ENCODE peak calls at places on chromosomes 4 and X, in eight cellular contexts. J is adrenal gland, F is endodermal cell, I is neural crest cell, V is sigmoid colon, N is bronchial epithelial cell, Q is fibroblast of mammary gland, H is AG10803. U is an unnamed sample.
A peak's percentile ranks its signal among the peaks of the same experiment; 100 is the strongest.

GRCh38 chr4:71093745-71094144 is 100.3 kb downstream of the DCK start:
- DNase-seq in J (no peak), F (no peak), I (no peak), V (no peak), N (no peak), Q (no peak), H (no peak), U (no peak)

GRCh38 chrX:137565921-137566745 is at the start of gene ZIC3:
- DNase-seq in J (peak; percentile 75), F (peak; percentile 93), I (peak; percentile 60), V (peak; percentile 67), N (peak; percentile 4), Q (peak; percentile 8), H (peak; percentile 0), U (peak; percentile 50)

GRCh38 chr4:68310651-68311247 is 39.1 kb downstream of the YTHDC1 start:
- DNase-seq in J (no peak), F (no peak), I (no peak), V (no peak), N (no peak), Q (no peak), H (no peak), U (no peak)

GRCh38 chrX:6257025-6257424 is 28.4 kb upstream of the NLGN4X start:
- DNase-seq in J (no peak), F (peak; percentile 49), I (no peak), V (no peak), N (no peak), Q (no peak), H (no peak), U (no peak)

GRCh38 chrX:46117234-46117633 is 428.0 kb downstream of the ZNF674 start:
- DNase-seq in J (no peak), F (no peak), I (no peak), V (no peak), N (peak; percentile 60), Q (no peak), H (no peak), U (no peak)

GRCh38 chr4:123233409-123233808 is 163.2 kb upstream of the SPRY1 start:
- DNase-seq in J (no peak), F (no peak), I (no peak), V (no peak), N (no peak), Q (no peak), H (no peak), U (no peak)

GRCh38 chr4:179112441-179113170 is 1670.4 kb upstream of the AGA start:
- DNase-seq in J (no peak), F (no peak), I (no peak), V (no peak), N (peak; percentile 7), Q (no peak), H (no peak), U (peak; percentile 7)

GRCh38 chrX:19673334-19674040 is 158.2 kb upstream of the MAP3K15 start:
- DNase-seq in J (peak; percentile 87), F (no peak), I (no peak), V (peak; percentile 84), N (peak; percentile 81), Q (peak; percentile 95), H (peak; percentile 95), U (peak; percentile 95)

GRCh38 chrX:23525531-23525930 is 141.8 kb upstream of the PRDX4 start:
- DNase-seq in J (no peak), F (no peak), I (no peak), V (no peak), N (peak; percentile 56), Q (no peak), H (no peak), U (peak; percentile 82)

GRCh38 chrX:53440631-53441517 is 6.7 kb upstream of the HSD17B10 start:
- DNase-seq in J (peak; percentile 93), F (peak; percentile 64), I (no peak), V (peak; percentile 92), N (peak; percentile 61), Q (peak; percentile 71), H (peak; percentile 53), U (peak; percentile 72)

GRCh38 chr4:116358633-116359222 is 726.6 kb downstream of the TRAM1L1 start:
- DNase-seq in J (peak; percentile 88), F (peak; percentile 94), I (peak; percentile 55), V (no peak), N (peak; percentile 59), Q (peak; percentile 71), H (peak; percentile 49), U (peak; percentile 94)

GRCh38 chr4:3268395-3269104 is 19.6 kb downstream of the MSANTD1 start:
- DNase-seq in J (peak; percentile 45), F (no peak), I (no peak), V (peak; percentile 60), N (no peak), Q (no peak), H (no peak), U (no peak)

GRCh38 chrX:44012484-44013096 is 39.4 kb upstream of the NDP start:
- DNase-seq in J (peak; percentile 75), F (no peak), I (no peak), V (peak; percentile 63), N (peak; percentile 91), Q (peak; percentile 85), H (peak; percentile 85), U (peak; percentile 95)

GRCh38 chr4:53558061-53558801 is 33.1 kb downstream of the LNX1 start:
- DNase-seq in J (no peak), F (peak; percentile 64), I (no peak), V (no peak), N (peak; percentile 90), Q (peak; percentile 67), H (peak; percentile 87), U (peak; percentile 90)

GRCh38 chr4:43471950-43472349 is 579.4 kb downstream of the GRXCR1 start:
- DNase-seq in J (no peak), F (no peak), I (no peak), V (no peak), N (no peak), Q (peak; percentile 12), H (no peak), U (peak; percentile 9)

GRCh38 chr4:123466080-123466785 is 69.6 kb downstream of the SPRY1 start:
- DNase-seq in J (no peak), F (no peak), I (no peak), V (no peak), N (no peak), Q (no peak), H (no peak), U (no peak)

GRCh38 chrX:47518105-47518504 is 35.1 kb upstream of the ZNF41 start:
- DNase-seq in J (no peak), F (no peak), I (no peak), V (no peak), N (no peak), Q (peak; percentile 21), H (no peak), U (peak; percentile 54)

GRCh38 chr4:159102623-159103405 is at the start of gene RAPGEF2:
- DNase-seq in J (peak; percentile 95), F (peak; percentile 96), I (peak; percentile 74), V (peak; percentile 96), N (peak; percentile 87), Q (peak; percentile 89), H (peak; percentile 92), U (peak; percentile 91)

GRCh38 chr4:153514001-153514526 is 47.9 kb downstream of the TMEM131L start:
- DNase-seq in J (no peak), F (no peak), I (no peak), V (no peak), N (peak; percentile 39), Q (peak; percentile 90), H (peak; percentile 92), U (peak; percentile 43)

GRCh38 chrX:54494970-54495813 is 842 bp downstream of the FGD1 start:
- DNase-seq in J (no peak), F (peak; percentile 61), I (no peak), V (no peak), N (no peak), Q (peak; percentile 18), H (peak; percentile 28), U (peak; percentile 28)

GRCh38 chrX:40153335-40154221 is 55.8 kb upstream of the BCOR start:
- DNase-seq in J (peak; percentile 74), F (peak; percentile 83), I (peak; percentile 46), V (peak; percentile 73), N (no peak), Q (no peak), H (no peak), U (peak; percentile 36)

DNA sequence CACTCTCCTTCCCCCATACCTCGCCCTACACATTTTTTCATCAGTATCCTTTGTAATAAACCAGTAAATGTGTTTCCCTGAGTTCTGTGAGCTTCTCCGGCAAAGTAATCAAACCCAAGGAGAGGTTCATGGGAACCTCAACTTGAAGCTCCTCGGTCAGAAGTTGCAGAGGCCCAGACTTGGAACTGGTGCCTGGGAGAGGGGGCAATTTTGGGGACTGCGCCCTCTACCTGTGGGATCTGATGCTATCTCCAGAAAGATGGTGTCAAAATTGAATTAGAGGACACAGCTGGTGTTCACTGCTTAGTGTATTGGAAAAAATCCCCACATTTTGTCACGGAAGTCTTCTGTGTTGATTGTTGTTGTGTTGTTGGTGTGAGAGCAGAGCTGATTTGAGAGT is 70.6 kb downstream of the ATP11C start:
- DNase-seq in J (no peak), F (no peak), I (no peak), V (no peak), N (no peak), Q (no peak), H (no peak), U (no peak)
- TF ChIP-seq CTCF in J (no peak), F (peak; percentile 69), I (no peak), V (no peak), N (no peak), Q (no peak), H (no peak), U (peak; percentile 34)

DNA sequence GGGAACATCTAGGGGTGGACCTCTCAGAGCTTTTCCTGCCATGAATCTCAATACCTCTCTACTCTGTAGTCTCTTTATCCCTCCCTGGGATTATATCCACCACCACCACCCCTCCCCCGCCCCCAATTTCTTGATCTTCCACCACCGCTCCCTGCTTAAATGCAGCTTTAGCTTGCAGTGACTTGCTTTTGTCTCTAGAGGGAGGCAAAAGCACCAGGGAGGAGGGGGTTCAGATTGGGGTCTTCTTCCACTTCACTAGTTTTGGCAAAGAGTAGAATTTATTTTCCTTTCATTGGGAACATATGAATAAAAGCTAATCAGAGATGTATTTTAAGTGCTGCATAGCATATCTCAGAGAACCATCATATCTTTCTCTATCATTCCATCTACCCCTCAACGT is 5.5 kb downstream of the ARHGAP36 start:
- DNase-seq in J (no peak), F (no peak), I (no peak), V (no peak), N (no peak), Q (no peak), H (no peak), U (no peak)
- TF ChIP-seq CTCF in J (no peak), F (peak; percentile 80), I (peak; percentile 55), V (no peak), N (no peak), Q (peak; percentile 27), H (no peak), U (peak; percentile 37)

GRCh38 chr4:183078634-183079033 is 20.4 kb upstream of the WWC2 start:
- DNase-seq in J (no peak), F (peak; percentile 44), I (no peak), V (no peak), N (no peak), Q (no peak), H (no peak), U (no peak)
- TF ChIP-seq CTCF in J (no peak), F (peak; percentile 34), I (no peak), V (no peak), N (no peak), Q (no peak), H (no peak), U (no peak)

DNA sequence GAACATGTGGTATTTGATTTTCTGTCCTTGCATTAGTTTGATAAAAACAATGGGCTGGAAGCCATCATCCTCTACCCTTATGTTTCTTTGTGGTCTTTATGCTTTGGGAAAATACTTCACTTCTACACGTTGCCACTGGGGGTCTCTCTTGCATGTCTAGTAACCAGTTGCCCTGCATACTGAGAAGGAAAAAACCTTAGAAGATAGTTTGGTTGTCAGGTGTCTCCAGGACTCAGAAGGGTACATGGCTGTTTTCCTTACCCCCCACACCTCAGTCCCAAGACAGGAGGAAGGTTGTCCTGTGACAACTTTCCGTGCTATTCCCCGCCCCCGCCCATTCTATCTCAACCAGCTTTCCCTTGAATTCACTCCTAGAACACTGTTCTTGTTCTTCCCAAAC is 62.1 kb upstream of the LANCL3 start:
- DNase-seq in J (no peak), F (peak; percentile 51), I (no peak), V (no peak), N (peak; percentile 2), Q (peak; percentile 3), H (no peak), U (peak; percentile 28)
- TF ChIP-seq CTCF in J (peak; percentile 44), F (peak; percentile 69), I (peak; percentile 55), V (peak; percentile 38), N (peak; percentile 27), Q (peak; percentile 25), H (peak; percentile 13), U (peak; percentile 53)

U was measured in PC-3.